ENCODE peak calls at places on chromosomes 1 and 21, in four cellular contexts. U is HCT116, X is DND-41, Y is fibroblast of lung. E is an unnamed sample.

GRCh38 chr1:230139741-230140140 is 72.7 kb downstream of the GALNT2 start:
- DNase-seq in U (no peak), X (no peak), Y (no peak), E (peak)

GRCh38 chr21:35323947-35324346 is 274.8 kb upstream of the RUNX1 start:
- DNase-seq in U (no peak), X (no peak), Y (peak), E (peak)

GRCh38 chr1:24803987-24804530 is 58.8 kb downstream of the CLIC4 start:
- DNase-seq in U (no peak), X (no peak), Y (no peak), E (no peak)

GRCh38 chr21:41854426-41854995 is 24.6 kb downstream of the PRDM15 start:
- DNase-seq in U (no peak), X (no peak), Y (no peak), E (no peak)

GRCh38 chr1:226920446-226920894 is 19.6 kb upstream of the COQ8A start:
- DNase-seq in U (no peak), X (no peak), Y (no peak), E (no peak)

GRCh38 chr1:226965581-226966440 is 25.7 kb downstream of the COQ8A start:
- DNase-seq in U (no peak), X (no peak), Y (no peak), E (no peak)

GRCh38 chr1:166884040-166884642 is 8.1 kb upstream of the TADA1 start:
- DNase-seq in U (no peak), X (no peak), Y (no peak), E (peak)

GRCh38 chr1:113859478-113860175 is 11.9 kb downstream of the PTPN22 start:
- DNase-seq in U (no peak), X (no peak), Y (no peak), E (no peak)

GRCh38 chr1:243301059-243301458 is 45.2 kb downstream of the SDCCAG8 start:
- DNase-seq in U (no peak), X (no peak), Y (no peak), E (no peak)

GRCh38 chr1:156063997-156064285 is 3.0 kb downstream of the RAB25 start:
- DNase-seq in U (no peak), X (no peak), Y (peak), E (no peak)

GRCh38 chr1:156241926-156242325 is at the start of gene BGLAP:
- DNase-seq in U (no peak), X (no peak), Y (no peak), E (no peak)

GRCh38 chr1:21659924-21660326 is 9.2 kb downstream of the RAP1GAP start:
- DNase-seq in U (no peak), X (no peak), Y (no peak), E (no peak)

GRCh38 chr1:229098361-229098760 is 172.6 kb upstream of the RAB4A start:
- DNase-seq in U (no peak), X (no peak), Y (no peak), E (no peak)

GRCh38 chr1:113759341-113760101 is at the start of gene PHTF1:
- DNase-seq in U (peak), X (peak), Y (peak), E (peak)

GRCh38 chr1:109886827-109887226 is 23.8 kb upstream of the CSF1 start:
- DNase-seq in U (no peak), X (no peak), Y (no peak), E (no peak)

GRCh38 chr1:240618946-240619345 is 7.0 kb upstream of the GREM2 start:
- DNase-seq in U (no peak), X (peak), Y (no peak), E (no peak)

GRCh38 chr1:10631121-10631810 is 156.5 kb downstream of the PEX14 start:
- DNase-seq in U (no peak), X (no peak), Y (no peak), E (no peak)

GRCh38 chr1:226988337-226988672 is 48.2 kb downstream of the COQ8A start:
- DNase-seq in U (no peak), X (no peak), Y (no peak), E (peak)

GRCh38 chr1:220371324-220371723 is 99.1 kb upstream of the RAB3GAP2 start:
- DNase-seq in U (peak), X (no peak), Y (no peak), E (no peak)

GRCh38 chr1:202343652-202344349 is 2.1 kb upstream of the UBE2T start:
- DNase-seq in U (peak), X (no peak), Y (peak), E (no peak)

GRCh38 chr1:109996476-109996875 is 11.9 kb downstream of the AHCYL1 start:
- DNase-seq in U (no peak), X (no peak), Y (peak), E (no peak)

GRCh38 chr1:38746966-38747600 is 112.5 kb downstream of the RRAGC start:
- DNase-seq in U (no peak), X (no peak), Y (no peak), E (no peak)

GRCh38 chr1:26482921-26483320 is 10.7 kb downstream of the HMGN2 start:
- DNase-seq in U (no peak), X (no peak), Y (no peak), E (no peak)

GRCh38 chr21:40049031-40049958 is 182.1 kb downstream of the PCP4 start:
- DNase-seq in U (no peak), X (no peak), Y (no peak), E (no peak)

GRCh38 chr1:209157514-209158285 is 425.8 kb upstream of the CAMK1G start:
- DNase-seq in U (no peak), X (no peak), Y (no peak), E (no peak)

GRCh38 chr1:81752840-81753239 is 47.9 kb upstream of the ADGRL2 start:
- DNase-seq in U (no peak), X (no peak), Y (no peak), E (no peak)
- H3K9ac ChIP-seq in U (no peak), X (no peak), Y (no peak), E (no peak)

GRCh38 chr21:26126168-26126553 is 44.4 kb downstream of the APP start:
- DNase-seq in U (no peak), X (no peak), Y (no peak), E (no peak)

GRCh38 chr21:26123012-26123411 is 47.6 kb downstream of the APP start:
- DNase-seq in U (no peak), X (no peak), Y (no peak), E (no peak)

GRCh38 chr21:26124421-26124833 is 46.1 kb downstream of the APP start:
- DNase-seq in U (no peak), X (no peak), Y (peak), E (no peak)

GRCh38 chr21:26125433-26126167 is 45.0 kb downstream of the APP start:
- DNase-seq in U (no peak), X (no peak), Y (no peak), E (no peak)

GRCh38 chr21:26124896-26125295 is 45.7 kb downstream of the APP start:
- DNase-seq in U (no peak), X (no peak), Y (no peak), E (no peak)
- H3K9ac ChIP-seq in U (no peak), X (peak), Y (no peak), E (no peak)

GRCh38 chr1:94819945-94820746 is at the start of gene SLC44A3:
- DNase-seq in U (no peak), X (no peak), Y (peak), E (peak)

GRCh38 chr1:94817697-94818096 is 2.5 kb upstream of the SLC44A3 start:
- DNase-seq in U (no peak), X (no peak), Y (no peak), E (no peak)

GRCh38 chr1:94820918-94821317 is 761 bp downstream of the SLC44A3 start:
- DNase-seq in U (no peak), X (no peak), Y (no peak), E (no peak)

GRCh38 chr1:94821636-94822305 is 1.6 kb downstream of the SLC44A3 start:
- DNase-seq in U (no peak), X (no peak), Y (no peak), E (peak)

GRCh38 chr1:94819584-94819944 is 593 bp upstream of the SLC44A3 start:
- DNase-seq in U (no peak), X (no peak), Y (no peak), E (peak)
- H3K9ac ChIP-seq in U (peak), X (no peak), Y (no peak), E (peak)

DNA sequence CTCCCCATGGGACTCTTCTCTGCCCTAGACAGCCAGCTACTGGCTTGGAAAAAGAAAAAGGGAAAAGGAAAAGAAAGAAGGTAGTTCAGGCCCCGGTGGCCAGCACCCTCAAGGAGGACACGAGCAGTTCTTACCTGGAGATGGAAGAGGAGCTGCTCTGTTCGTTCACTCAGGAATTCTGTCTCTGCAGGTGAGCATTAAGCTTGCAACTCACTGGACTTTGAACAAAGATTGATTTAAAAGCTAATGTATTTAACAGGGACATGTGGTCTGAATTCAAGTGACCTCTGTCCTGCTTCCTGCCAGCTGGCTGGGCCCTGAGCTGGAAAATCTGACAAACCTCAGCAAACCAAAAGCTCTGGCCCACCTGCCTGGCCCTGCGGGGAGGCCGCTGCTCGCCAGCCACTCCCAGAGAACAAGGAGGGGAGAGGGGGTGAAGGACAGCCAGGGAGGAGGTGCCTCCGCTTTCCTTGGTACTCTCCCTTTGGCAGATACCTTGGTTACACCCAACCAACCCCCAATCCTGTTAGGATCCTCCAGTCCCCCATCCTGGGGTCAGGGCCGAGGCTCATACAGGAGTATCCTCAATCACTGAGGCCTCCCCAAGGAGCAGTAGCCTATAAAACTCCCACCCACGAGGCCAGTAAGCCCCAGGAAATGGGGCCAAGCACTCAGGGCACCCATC is at the start of gene PDZK1:
- DNase-seq in U (no peak), X (no peak), Y (no peak), E (no peak)
- H3K9ac ChIP-seq in U (peak), X (no peak), Y (no peak), E (no peak)

GRCh38 chr1:41618066-41618825 is 133.8 kb upstream of the EDN2 start:
- DNase-seq in U (no peak), X (no peak), Y (peak), E (peak)
- H3K9ac ChIP-seq in U (no peak), X (no peak), Y (no peak), E (no peak)

DNA sequence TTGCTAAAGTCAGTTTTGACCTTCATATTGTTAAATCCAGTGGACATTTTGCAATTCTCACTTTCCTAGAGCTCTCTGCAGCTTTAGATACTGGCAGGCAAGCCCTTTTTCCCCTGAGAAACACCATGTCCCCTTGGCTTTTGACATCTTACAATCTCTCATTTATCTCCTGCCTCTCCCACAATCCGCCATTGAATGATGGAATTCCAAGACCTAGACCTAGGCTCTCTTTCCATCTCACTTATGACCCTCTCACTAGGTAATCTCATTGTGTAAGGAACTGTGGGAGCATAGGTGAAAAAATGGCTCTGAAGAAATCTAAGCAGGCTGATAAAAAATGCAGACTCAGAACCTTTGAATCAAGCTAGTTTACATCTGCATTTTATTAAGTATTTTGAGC is 2.0 kb downstream of the KYAT3 start:
- DNase-seq in U (no peak), X (no peak), Y (no peak), E (no peak)
- H3K9ac ChIP-seq in U (no peak), X (peak), Y (no peak), E (no peak)

GRCh38 chr21:32140212-32141008 is 138.4 kb downstream of the MIS18A start:
- DNase-seq in U (no peak), X (no peak), Y (no peak), E (no peak)
- H3K9ac ChIP-seq in U (no peak), X (no peak), Y (no peak), E (no peak)

DNA sequence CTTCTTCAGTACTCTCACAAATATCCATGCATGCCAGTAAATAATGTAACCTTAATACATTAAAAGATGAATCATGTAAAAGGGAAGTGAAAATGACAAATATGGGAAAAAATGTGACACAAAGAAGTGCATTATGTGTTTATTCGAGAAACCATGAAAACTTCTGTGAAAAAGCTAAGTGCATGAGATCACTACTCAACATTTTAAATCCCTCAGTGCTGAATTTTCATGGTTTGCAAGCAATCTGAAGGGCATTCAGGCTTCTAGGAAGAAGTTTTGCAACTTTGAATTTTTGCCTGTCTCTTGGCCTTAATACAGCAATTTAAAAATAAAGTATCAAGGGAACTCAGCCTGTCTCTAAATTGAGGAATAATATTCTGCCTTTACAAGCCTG is 78.2 kb downstream of the MAP3K7CL start:
- DNase-seq in U (no peak), X (no peak), Y (peak), E (no peak)
- H3K9ac ChIP-seq in U (no peak), X (no peak), Y (no peak), E (no peak)

E was measured in colonic mucosa.